ENCODE peak calls at places on chromosomes 5 and 9, in eight cellular contexts. F is body of pancreas, A is GM12878, J is stomach, Q is adrenal gland, S is IMR-90, G is A549, R is sigmoid colon. D is an unnamed sample.

GRCh38 chr5:96022971-96023370 is 61.3 kb upstream of the ELL2 start:
- DNase-seq in F (no peak), A (no peak), J (no peak), Q (no peak), S (no peak), G (no peak), R (no peak), D (no peak)

GRCh38 chr9:112601646-112602045 is 115.0 kb downstream of the KIAA1958 start:
- DNase-seq in F (no peak), A (no peak), J (no peak), Q (no peak), S (peak), G (peak), R (no peak), D (no peak)

GRCh38 chr5:172841258-172841657 is 7.2 kb downstream of the ERGIC1 start:
- DNase-seq in F (no peak), A (no peak), J (no peak), Q (no peak), S (no peak), G (no peak), R (no peak), D (no peak)

GRCh38 chr9:108694191-108694590 is 161.6 kb downstream of the ACTL7B start:
- DNase-seq in F (no peak), A (no peak), J (no peak), Q (no peak), S (no peak), G (no peak), R (no peak), D (no peak)

GRCh38 chr9:72454871-72455471 is 66.4 kb upstream of the TMC1 start:
- DNase-seq in F (no peak), A (no peak), J (no peak), Q (no peak), S (no peak), G (no peak), R (no peak), D (peak)

GRCh38 chr5:152349683-152350526 is 55.2 kb downstream of the NMUR2 start:
- DNase-seq in F (peak), A (no peak), J (peak), Q (peak), S (peak), G (peak), R (no peak), D (peak)

GRCh38 chr5:29367176-29367833 is 1826.2 kb upstream of the CDH6 start:
- DNase-seq in F (no peak), A (no peak), J (no peak), Q (no peak), S (no peak), G (no peak), R (no peak), D (peak)

GRCh38 chr9:34493972-34494535 is 28.7 kb downstream of the ENHO start:
- DNase-seq in F (peak), A (no peak), J (peak), Q (peak), S (peak), G (peak), R (no peak), D (peak)

GRCh38 chr5:125409496-125410351 is 663.3 kb upstream of the ZNF608 start:
- DNase-seq in F (no peak), A (no peak), J (no peak), Q (no peak), S (peak), G (no peak), R (no peak), D (no peak)

GRCh38 chr9:19127881-19128719 is 808 bp upstream of the PLIN2 start:
- DNase-seq in F (peak), A (no peak), J (peak), Q (no peak), S (no peak), G (no peak), R (peak), D (peak)

GRCh38 chr9:7910426-7911015 is 110.9 kb upstream of the DMAC1 start:
- DNase-seq in F (no peak), A (no peak), J (no peak), Q (no peak), S (no peak), G (no peak), R (no peak), D (no peak)

GRCh38 chr9:119370816-119371215 is 1.6 kb upstream of the BRINP1 start:
- DNase-seq in F (peak), A (no peak), J (no peak), Q (peak), S (peak), G (peak), R (no peak), D (peak)

GRCh38 chr9:124941689-124942561 is 1.0 kb upstream of the GOLGA1 start:
- DNase-seq in F (peak), A (peak), J (peak), Q (peak), S (peak), G (peak), R (peak), D (peak)

GRCh38 chr9:93830224-93830596 is 124.9 kb downstream of the BARX1 start:
- DNase-seq in F (no peak), A (no peak), J (no peak), Q (no peak), S (no peak), G (no peak), R (no peak), D (no peak)

GRCh38 chr5:91383027-91383955 is at the start of gene ARRDC3:
- DNase-seq in F (peak), A (peak), J (peak), Q (peak), S (peak), G (peak), R (peak), D (peak)

GRCh38 chr5:107456281-107456715 is 214.4 kb downstream of the EFNA5 start:
- DNase-seq in F (no peak), A (peak), J (no peak), Q (no peak), S (peak), G (no peak), R (no peak), D (no peak)

GRCh38 chr5:93208156-93208895 is 372.7 kb downstream of the NR2F1-AS1 start:
- DNase-seq in F (no peak), A (no peak), J (no peak), Q (no peak), S (no peak), G (no peak), R (no peak), D (no peak)

GRCh38 chr5:178439411-178440162 is 150.6 kb downstream of the COL23A1 start:
- DNase-seq in F (no peak), A (no peak), J (no peak), Q (no peak), S (no peak), G (no peak), R (peak), D (no peak)

GRCh38 chr9:34985311-34985899 is 4.1 kb upstream of the DNAJB5 start:
- DNase-seq in F (peak), A (no peak), J (peak), Q (peak), S (peak), G (peak), R (no peak), D (peak)

GRCh38 chr9:123338710-123339665 is 17.0 kb upstream of the CRB2 start:
- DNase-seq in F (no peak), A (peak), J (peak), Q (no peak), S (no peak), G (no peak), R (no peak), D (no peak)

GRCh38 chr5:156798201-156798600 is 51.9 kb upstream of the PPP1R2B start:
- DNase-seq in F (no peak), A (no peak), J (no peak), Q (no peak), S (no peak), G (no peak), R (no peak), D (no peak)

GRCh38 chr9:84151236-84151635 is 170.6 kb downstream of the RMI1 start:
- DNase-seq in F (no peak), A (no peak), J (no peak), Q (no peak), S (no peak), G (no peak), R (no peak), D (no peak)

GRCh38 chr5:179238628-179238970 is 106.7 kb downstream of the ADAMTS2 start:
- DNase-seq in F (no peak), A (no peak), J (no peak), Q (no peak), S (no peak), G (no peak), R (peak), D (no peak)

GRCh38 chr9:2802494-2802921 is 41.4 kb downstream of the PUM3 start:
- DNase-seq in F (no peak), A (no peak), J (no peak), Q (no peak), S (peak), G (peak), R (no peak), D (no peak)

GRCh38 chr5:34494111-34494755 is 161.9 kb upstream of the RAI14 start:
- DNase-seq in F (no peak), A (no peak), J (no peak), Q (no peak), S (peak), G (no peak), R (no peak), D (no peak)

GRCh38 chr5:150505041-150505511 is 2.9 kb upstream of the NDST1 start:
- DNase-seq in F (no peak), A (no peak), J (no peak), Q (no peak), S (no peak), G (no peak), R (no peak), D (no peak)

GRCh38 chr9:20417695-20418094 is 204.6 kb downstream of the MLLT3 start:
- DNase-seq in F (no peak), A (no peak), J (no peak), Q (no peak), S (no peak), G (no peak), R (no peak), D (no peak)

GRCh38 chr5:91182763-91183162 is 200.4 kb downstream of the ARRDC3 start:
- DNase-seq in F (no peak), A (no peak), J (no peak), Q (no peak), S (no peak), G (no peak), R (no peak), D (no peak)

GRCh38 chr9:132401791-132402190 is 4.8 kb downstream of the TTF1 start:
- DNase-seq in F (no peak), A (no peak), J (no peak), Q (no peak), S (no peak), G (no peak), R (no peak), D (no peak)

GRCh38 chr5:19713740-19714139 is 274.3 kb downstream of the CDH18 start:
- DNase-seq in F (no peak), A (no peak), J (no peak), Q (no peak), S (no peak), G (no peak), R (no peak), D (no peak)

DNA sequence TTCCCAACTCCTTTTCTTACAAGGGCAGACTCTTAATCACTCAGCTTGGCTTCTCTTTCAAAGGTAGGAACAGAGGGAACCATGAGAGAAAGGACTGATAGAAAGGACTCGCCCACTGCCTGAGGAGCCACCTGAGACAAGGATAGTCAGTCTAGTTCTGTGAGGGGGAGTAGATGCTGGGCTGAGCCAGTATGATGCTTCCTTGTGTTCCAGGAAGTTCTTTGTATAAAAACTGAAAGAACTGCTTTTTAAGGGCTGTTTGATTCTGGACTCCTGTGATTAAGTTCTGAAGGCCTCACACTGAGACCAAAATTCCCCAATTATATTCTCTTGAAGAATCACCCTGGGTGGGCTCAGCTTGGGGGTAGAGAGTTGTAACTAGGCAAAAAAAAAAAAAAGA is 51.1 kb upstream of the DPYSL3 start:
- DNase-seq in F (no peak), A (no peak), J (no peak), Q (no peak), S (no peak), G (no peak), R (no peak), D (no peak)
- TF ChIP-seq POLR2A in F (no peak), A (no peak), J (no peak), Q (no peak), S (no peak), G (no peak), R (no peak), D (no peak)

DNA sequence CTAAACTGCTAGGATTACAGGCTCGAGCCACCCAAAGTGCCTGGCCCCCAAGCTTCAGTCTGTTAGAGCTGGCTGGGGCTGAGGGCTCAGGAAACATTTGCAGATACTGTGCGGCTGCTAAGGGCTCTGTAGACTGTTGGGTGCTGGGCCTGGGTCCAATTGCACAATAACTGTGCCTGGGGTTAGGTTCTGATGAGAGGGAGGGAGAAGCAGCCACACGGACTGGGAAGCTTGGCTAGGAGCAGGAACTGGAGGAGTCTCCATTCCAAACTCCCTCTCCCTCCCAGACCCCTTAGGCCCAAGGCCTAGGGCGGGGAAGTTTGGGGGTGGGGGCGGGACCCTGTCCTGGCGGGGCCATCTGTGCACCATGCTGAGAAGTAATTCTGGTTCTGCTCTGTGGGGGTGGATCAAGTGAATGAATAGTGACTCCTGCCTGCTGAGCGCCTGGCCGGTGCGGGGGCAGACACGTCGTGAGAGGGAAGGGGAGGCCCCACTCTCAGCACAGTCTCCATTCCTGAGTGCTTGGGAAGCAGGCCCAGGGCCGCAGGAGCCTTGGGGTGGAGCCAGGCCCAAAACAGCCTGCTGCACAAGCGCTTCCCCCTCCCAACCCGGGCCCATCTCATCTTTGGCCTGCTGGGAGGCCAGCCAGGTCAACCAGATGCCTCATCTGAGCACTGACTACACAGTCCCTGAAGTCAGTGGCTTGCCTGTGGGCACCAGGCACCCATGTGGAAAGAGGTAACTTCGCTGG is 1.5 kb downstream of the ASS1 start:
- DNase-seq in F (peak), A (no peak), J (peak), Q (peak), S (peak), G (no peak), R (peak), D (peak)
- H3K4me3 ChIP-seq in F (no peak), A (no peak), J (peak), Q (peak), S (no peak), G (no peak), R (peak), D (peak)

GRCh38 chr5:69418559-69418958 is 3.6 kb downstream of the MARVELD2 start:
- DNase-seq in F (no peak), A (no peak), J (no peak), Q (no peak), S (no peak), G (no peak), R (no peak), D (no peak)

GRCh38 chr5:69416699-69417098 is 1.8 kb downstream of the MARVELD2 start:
- DNase-seq in F (no peak), A (no peak), J (no peak), Q (no peak), S (no peak), G (no peak), R (no peak), D (no peak)

GRCh38 chr5:69415584-69415958 is 655 bp downstream of the MARVELD2 start:
- DNase-seq in F (peak), A (no peak), J (peak), Q (no peak), S (no peak), G (no peak), R (no peak), D (no peak)

GRCh38 chr5:69416180-69416579 is 1.3 kb downstream of the MARVELD2 start:
- DNase-seq in F (no peak), A (no peak), J (no peak), Q (no peak), S (no peak), G (no peak), R (no peak), D (no peak)

GRCh38 chr5:69414885-69415583 is at the start of gene MARVELD2:
- DNase-seq in F (peak), A (no peak), J (peak), Q (peak), S (peak), G (peak), R (no peak), D (peak)
- H3K27ac ChIP-seq in F (peak), A (peak), J (peak), Q (peak), S (no peak), G (peak), R (peak), D (peak)

GRCh38 chr9:33065157-33066076 is 11.1 kb downstream of the SMU1 start:
- DNase-seq in F (no peak), A (peak), J (no peak), Q (no peak), S (no peak), G (no peak), R (no peak), D (no peak)
- TF ChIP-seq POLR2A in F (no peak), A (no peak), J (no peak), Q (no peak), S (no peak), G (no peak), R (no peak), D (no peak)

DNA sequence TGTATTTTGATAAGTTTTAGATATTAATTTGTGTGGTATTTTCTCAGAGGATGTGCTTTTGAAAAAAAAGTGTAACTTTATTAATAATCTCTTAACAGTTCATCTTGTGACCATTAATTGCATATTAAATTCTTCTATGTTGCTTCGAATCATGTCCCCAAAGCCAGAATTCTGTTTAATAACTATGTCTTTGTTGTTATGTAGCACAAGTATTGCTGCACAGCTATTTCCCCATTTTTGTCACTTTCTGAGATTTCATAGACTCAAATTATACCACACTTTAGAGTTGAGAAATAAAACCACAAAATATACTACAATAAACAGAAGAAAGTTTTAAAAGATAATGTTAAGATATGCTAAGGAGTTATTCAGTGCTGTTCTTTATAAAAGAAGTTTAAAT is 2.8 kb downstream of the MEF2C start:
- DNase-seq in F (no peak), A (no peak), J (no peak), Q (no peak), S (no peak), G (no peak), R (no peak), D (no peak)
- H3K4me3 ChIP-seq in F (no peak), A (peak), J (peak), Q (no peak), S (no peak), G (no peak), R (no peak), D (no peak)

GRCh38 chr5:10567781-10568321 is 4.0 kb downstream of the ANKRD33B start:
- DNase-seq in F (no peak), A (no peak), J (no peak), Q (no peak), S (peak), G (no peak), R (peak), D (no peak)
- H3K27ac ChIP-seq in F (no peak), A (peak), J (peak), Q (no peak), S (peak), G (no peak), R (no peak), D (no peak)